ENCODE peak calls at places on chromosomes 1 and 21, in six cellular contexts. One of them, this sample, is unnamed.
A peak's percentile ranks its signal among the peaks of the same experiment; 100 is the strongest.

GRCh38 chr1:243748706-243749283 is 101.2 kb downstream of the AKT3 start:
- DNase-seq in T1000: no peak
- DNase-seq in activated CD4-positive, alpha-beta T cell treated with anti-CD3 and anti-CD28 coated beads for 24 hours: no peak
- DNase-seq in PC-3: peak; percentile 90
- DNase-seq in activated CD8-positive, alpha-beta memory T cell treated with anti-CD3 and anti-CD28 coated beads, Interleukin-2, amount 10 ng/mL, durations not matched to agents 7 days and 5 days: no peak
- DNase-seq in Caco-2: peak; percentile 42
- DNase-seq in this sample: peak; percentile 43

GRCh38 chr1:154442006-154442740 is 37.0 kb downstream of the IL6R start:
- DNase-seq in T1000: no peak
- DNase-seq in PC-3: peak; percentile 29
- DNase-seq in activated CD4-positive, alpha-beta T cell treated with anti-CD3 and anti-CD28 coated beads for 24 hours: no peak
- DNase-seq in Caco-2: peak; percentile 15
- DNase-seq in activated CD8-positive, alpha-beta memory T cell treated with anti-CD3 and anti-CD28 coated beads, Interleukin-2, amount 10 ng/mL, durations not matched to agents 7 days and 5 days: no peak
- DNase-seq in this sample: no peak

GRCh38 chr1:117821782-117822447 is 107.5 kb downstream of the GDAP2 start:
- DNase-seq in Caco-2: no peak
- DNase-seq in activated CD8-positive, alpha-beta memory T cell treated with anti-CD3 and anti-CD28 coated beads, Interleukin-2, amount 10 ng/mL, durations not matched to agents 7 days and 5 days: no peak
- DNase-seq in T1000: peak; percentile 57
- DNase-seq in PC-3: peak; percentile 97
- DNase-seq in activated CD4-positive, alpha-beta T cell treated with anti-CD3 and anti-CD28 coated beads for 24 hours: no peak
- DNase-seq in this sample: no peak

GRCh38 chr1:25003457-25004190 is 73.5 kb upstream of the RUNX3 start:
- DNase-seq in activated CD4-positive, alpha-beta T cell treated with anti-CD3 and anti-CD28 coated beads for 24 hours: no peak
- DNase-seq in Caco-2: no peak
- DNase-seq in PC-3: peak; percentile 13
- DNase-seq in T1000: no peak
- DNase-seq in activated CD8-positive, alpha-beta memory T cell treated with anti-CD3 and anti-CD28 coated beads, Interleukin-2, amount 10 ng/mL, durations not matched to agents 7 days and 5 days: no peak
- DNase-seq in this sample: no peak

GRCh38 chr1:182051938-182052337 is 9.6 kb downstream of the ZNF648 start:
- DNase-seq in PC-3: no peak
- DNase-seq in activated CD8-positive, alpha-beta memory T cell treated with anti-CD3 and anti-CD28 coated beads, Interleukin-2, amount 10 ng/mL, durations not matched to agents 7 days and 5 days: no peak
- DNase-seq in activated CD4-positive, alpha-beta T cell treated with anti-CD3 and anti-CD28 coated beads for 24 hours: no peak
- DNase-seq in T1000: no peak
- DNase-seq in Caco-2: no peak
- DNase-seq in this sample: no peak

GRCh38 chr1:27556435-27556780 is 47.5 kb downstream of the AHDC1 start:
- DNase-seq in Caco-2: no peak
- DNase-seq in activated CD8-positive, alpha-beta memory T cell treated with anti-CD3 and anti-CD28 coated beads, Interleukin-2, amount 10 ng/mL, durations not matched to agents 7 days and 5 days: no peak
- DNase-seq in PC-3: no peak
- DNase-seq in activated CD4-positive, alpha-beta T cell treated with anti-CD3 and anti-CD28 coated beads for 24 hours: no peak
- DNase-seq in T1000: no peak
- DNase-seq in this sample: no peak

GRCh38 chr1:243712890-243713425 is 137.1 kb downstream of the AKT3 start:
- DNase-seq in T1000: no peak
- DNase-seq in activated CD8-positive, alpha-beta memory T cell treated with anti-CD3 and anti-CD28 coated beads, Interleukin-2, amount 10 ng/mL, durations not matched to agents 7 days and 5 days: no peak
- DNase-seq in PC-3: peak; percentile 20
- DNase-seq in Caco-2: no peak
- DNase-seq in activated CD4-positive, alpha-beta T cell treated with anti-CD3 and anti-CD28 coated beads for 24 hours: no peak
- DNase-seq in this sample: no peak

GRCh38 chr21:31493350-31493880 is 149.4 kb upstream of the TIAM1 start:
- DNase-seq in activated CD4-positive, alpha-beta T cell treated with anti-CD3 and anti-CD28 coated beads for 24 hours: no peak
- DNase-seq in Caco-2: no peak
- DNase-seq in T1000: no peak
- DNase-seq in activated CD8-positive, alpha-beta memory T cell treated with anti-CD3 and anti-CD28 coated beads, Interleukin-2, amount 10 ng/mL, durations not matched to agents 7 days and 5 days: no peak
- DNase-seq in PC-3: no peak
- DNase-seq in this sample: no peak

GRCh38 chr1:31739281-31739853 is 24.8 kb downstream of the ADGRB2 start:
- DNase-seq in PC-3: no peak
- DNase-seq in Caco-2: no peak
- DNase-seq in activated CD4-positive, alpha-beta T cell treated with anti-CD3 and anti-CD28 coated beads for 24 hours: peak; percentile 36
- DNase-seq in activated CD8-positive, alpha-beta memory T cell treated with anti-CD3 and anti-CD28 coated beads, Interleukin-2, amount 10 ng/mL, durations not matched to agents 7 days and 5 days: peak; percentile 64
- DNase-seq in T1000: no peak
- DNase-seq in this sample: no peak

GRCh38 chr1:25566730-25567341 is 23.4 kb downstream of the LDLRAP1 start:
- DNase-seq in T1000: no peak
- DNase-seq in activated CD8-positive, alpha-beta memory T cell treated with anti-CD3 and anti-CD28 coated beads, Interleukin-2, amount 10 ng/mL, durations not matched to agents 7 days and 5 days: no peak
- DNase-seq in Caco-2: no peak
- DNase-seq in activated CD4-positive, alpha-beta T cell treated with anti-CD3 and anti-CD28 coated beads for 24 hours: no peak
- DNase-seq in PC-3: no peak
- DNase-seq in this sample: no peak

GRCh38 chr1:202275061-202275770 is 66.5 kb downstream of the UBE2T start:
- DNase-seq in Caco-2: no peak
- DNase-seq in T1000: no peak
- DNase-seq in activated CD8-positive, alpha-beta memory T cell treated with anti-CD3 and anti-CD28 coated beads, Interleukin-2, amount 10 ng/mL, durations not matched to agents 7 days and 5 days: peak; percentile 29
- DNase-seq in activated CD4-positive, alpha-beta T cell treated with anti-CD3 and anti-CD28 coated beads for 24 hours: no peak
- DNase-seq in PC-3: no peak
- DNase-seq in this sample: peak; percentile 65

GRCh38 chr1:235503333-235504121 is 725 bp downstream of the B3GALNT2 start:
- DNase-seq in PC-3: peak; percentile 31
- DNase-seq in activated CD8-positive, alpha-beta memory T cell treated with anti-CD3 and anti-CD28 coated beads, Interleukin-2, amount 10 ng/mL, durations not matched to agents 7 days and 5 days: peak; percentile 55
- DNase-seq in T1000: no peak
- DNase-seq in activated CD4-positive, alpha-beta T cell treated with anti-CD3 and anti-CD28 coated beads for 24 hours: peak; percentile 15
- DNase-seq in Caco-2: peak; percentile 55
- DNase-seq in this sample: no peak

GRCh38 chr1:56464294-56464693 is 115.1 kb downstream of the PLPP3 start:
- DNase-seq in Caco-2: no peak
- DNase-seq in activated CD8-positive, alpha-beta memory T cell treated with anti-CD3 and anti-CD28 coated beads, Interleukin-2, amount 10 ng/mL, durations not matched to agents 7 days and 5 days: no peak
- DNase-seq in activated CD4-positive, alpha-beta T cell treated with anti-CD3 and anti-CD28 coated beads for 24 hours: no peak
- DNase-seq in T1000: no peak
- DNase-seq in PC-3: no peak
- DNase-seq in this sample: no peak

GRCh38 chr1:233094269-233094668 is 143.9 kb downstream of the NTPCR start:
- DNase-seq in PC-3: no peak
- DNase-seq in Caco-2: no peak
- DNase-seq in T1000: no peak
- DNase-seq in activated CD8-positive, alpha-beta memory T cell treated with anti-CD3 and anti-CD28 coated beads, Interleukin-2, amount 10 ng/mL, durations not matched to agents 7 days and 5 days: no peak
- DNase-seq in activated CD4-positive, alpha-beta T cell treated with anti-CD3 and anti-CD28 coated beads for 24 hours: no peak
- DNase-seq in this sample: no peak

GRCh38 chr1:93878501-93878888 is 511 bp downstream of the DNTTIP2 start:
- DNase-seq in T1000: peak; percentile 32
- DNase-seq in Caco-2: peak; percentile 7
- DNase-seq in PC-3: peak; percentile 76
- DNase-seq in activated CD4-positive, alpha-beta T cell treated with anti-CD3 and anti-CD28 coated beads for 24 hours: peak; percentile 42
- DNase-seq in activated CD8-positive, alpha-beta memory T cell treated with anti-CD3 and anti-CD28 coated beads, Interleukin-2, amount 10 ng/mL, durations not matched to agents 7 days and 5 days: peak; percentile 84
- DNase-seq in this sample: no peak

GRCh38 chr1:41639332-41639936 is 155.0 kb upstream of the EDN2 start:
- DNase-seq in Caco-2: no peak
- DNase-seq in PC-3: no peak
- DNase-seq in T1000: peak; percentile 40
- DNase-seq in activated CD8-positive, alpha-beta memory T cell treated with anti-CD3 and anti-CD28 coated beads, Interleukin-2, amount 10 ng/mL, durations not matched to agents 7 days and 5 days: peak; percentile 73
- DNase-seq in activated CD4-positive, alpha-beta T cell treated with anti-CD3 and anti-CD28 coated beads for 24 hours: peak; percentile 47
- DNase-seq in this sample: no peak

GRCh38 chr1:51416910-51417309 is 86.5 kb upstream of the TTC39A start:
- DNase-seq in activated CD8-positive, alpha-beta memory T cell treated with anti-CD3 and anti-CD28 coated beads, Interleukin-2, amount 10 ng/mL, durations not matched to agents 7 days and 5 days: no peak
- DNase-seq in PC-3: no peak
- DNase-seq in Caco-2: no peak
- DNase-seq in T1000: no peak
- DNase-seq in activated CD4-positive, alpha-beta T cell treated with anti-CD3 and anti-CD28 coated beads for 24 hours: no peak
- DNase-seq in this sample: no peak

GRCh38 chr21:37061926-37062591 is 10.8 kb downstream of the PIGP start:
- DNase-seq in Caco-2: no peak
- DNase-seq in PC-3: no peak
- DNase-seq in activated CD8-positive, alpha-beta memory T cell treated with anti-CD3 and anti-CD28 coated beads, Interleukin-2, amount 10 ng/mL, durations not matched to agents 7 days and 5 days: no peak
- DNase-seq in T1000: no peak
- DNase-seq in activated CD4-positive, alpha-beta T cell treated with anti-CD3 and anti-CD28 coated beads for 24 hours: no peak
- DNase-seq in this sample: no peak

GRCh38 chr1:182761396-182762395 is 27.9 kb upstream of the NPL start:
- DNase-seq in activated CD4-positive, alpha-beta T cell treated with anti-CD3 and anti-CD28 coated beads for 24 hours: no peak
- DNase-seq in T1000: no peak
- DNase-seq in activated CD8-positive, alpha-beta memory T cell treated with anti-CD3 and anti-CD28 coated beads, Interleukin-2, amount 10 ng/mL, durations not matched to agents 7 days and 5 days: no peak
- DNase-seq in PC-3: no peak
- DNase-seq in Caco-2: no peak
- DNase-seq in this sample: no peak

GRCh38 chr21:24727803-24728425 is 879.4 kb downstream of the MRPL39 start:
- DNase-seq in T1000: no peak
- DNase-seq in Caco-2: no peak
- DNase-seq in PC-3: no peak
- DNase-seq in activated CD4-positive, alpha-beta T cell treated with anti-CD3 and anti-CD28 coated beads for 24 hours: no peak
- DNase-seq in activated CD8-positive, alpha-beta memory T cell treated with anti-CD3 and anti-CD28 coated beads, Interleukin-2, amount 10 ng/mL, durations not matched to agents 7 days and 5 days: no peak
- DNase-seq in this sample: no peak

GRCh38 chr1:162681127-162681435 is 48.8 kb downstream of the DDR2 start:
- DNase-seq in activated CD8-positive, alpha-beta memory T cell treated with anti-CD3 and anti-CD28 coated beads, Interleukin-2, amount 10 ng/mL, durations not matched to agents 7 days and 5 days: no peak
- DNase-seq in activated CD4-positive, alpha-beta T cell treated with anti-CD3 and anti-CD28 coated beads for 24 hours: no peak
- DNase-seq in Caco-2: no peak
- DNase-seq in PC-3: no peak
- DNase-seq in T1000: no peak
- DNase-seq in this sample: no peak

GRCh38 chr1:234893725-234894630 is 234.7 kb downstream of the TOMM20 start:
- DNase-seq in PC-3: peak; percentile 70
- DNase-seq in activated CD4-positive, alpha-beta T cell treated with anti-CD3 and anti-CD28 coated beads for 24 hours: peak; percentile 25
- DNase-seq in T1000: no peak
- DNase-seq in activated CD8-positive, alpha-beta memory T cell treated with anti-CD3 and anti-CD28 coated beads, Interleukin-2, amount 10 ng/mL, durations not matched to agents 7 days and 5 days: peak; percentile 72
- DNase-seq in Caco-2: no peak
- DNase-seq in this sample: no peak

GRCh38 chr1:205994342-205994741 is 8.9 kb downstream of the RAB7B start:
- DNase-seq in Caco-2: no peak
- DNase-seq in T1000: no peak
- DNase-seq in activated CD8-positive, alpha-beta memory T cell treated with anti-CD3 and anti-CD28 coated beads, Interleukin-2, amount 10 ng/mL, durations not matched to agents 7 days and 5 days: no peak
- DNase-seq in PC-3: no peak
- DNase-seq in activated CD4-positive, alpha-beta T cell treated with anti-CD3 and anti-CD28 coated beads for 24 hours: no peak
- DNase-seq in this sample: no peak

GRCh38 chr1:212002536-212002935 is 32.8 kb downstream of the INTS7 start:
- DNase-seq in T1000: no peak
- DNase-seq in activated CD8-positive, alpha-beta memory T cell treated with anti-CD3 and anti-CD28 coated beads, Interleukin-2, amount 10 ng/mL, durations not matched to agents 7 days and 5 days: no peak
- DNase-seq in PC-3: no peak
- DNase-seq in activated CD4-positive, alpha-beta T cell treated with anti-CD3 and anti-CD28 coated beads for 24 hours: no peak
- DNase-seq in Caco-2: no peak
- DNase-seq in this sample: no peak

GRCh38 chr1:177561436-177561835 is 390.7 kb downstream of the BRINP2 start:
- DNase-seq in PC-3: no peak
- DNase-seq in Caco-2: no peak
- DNase-seq in activated CD4-positive, alpha-beta T cell treated with anti-CD3 and anti-CD28 coated beads for 24 hours: no peak
- DNase-seq in T1000: no peak
- DNase-seq in activated CD8-positive, alpha-beta memory T cell treated with anti-CD3 and anti-CD28 coated beads, Interleukin-2, amount 10 ng/mL, durations not matched to agents 7 days and 5 days: no peak
- DNase-seq in this sample: no peak

GRCh38 chr1:33143181-33143580 is 38.7 kb downstream of the TRIM62 start:
- DNase-seq in PC-3: no peak
- DNase-seq in activated CD4-positive, alpha-beta T cell treated with anti-CD3 and anti-CD28 coated beads for 24 hours: no peak
- DNase-seq in Caco-2: no peak
- DNase-seq in T1000: no peak
- DNase-seq in activated CD8-positive, alpha-beta memory T cell treated with anti-CD3 and anti-CD28 coated beads, Interleukin-2, amount 10 ng/mL, durations not matched to agents 7 days and 5 days: no peak
- DNase-seq in this sample: no peak

GRCh38 chr1:19700046-19700777 is 35.5 kb downstream of the HTR6 start:
- DNase-seq in activated CD4-positive, alpha-beta T cell treated with anti-CD3 and anti-CD28 coated beads for 24 hours: no peak
- DNase-seq in T1000: no peak
- DNase-seq in Caco-2: no peak
- DNase-seq in PC-3: no peak
- DNase-seq in activated CD8-positive, alpha-beta memory T cell treated with anti-CD3 and anti-CD28 coated beads, Interleukin-2, amount 10 ng/mL, durations not matched to agents 7 days and 5 days: no peak
- DNase-seq in this sample: no peak

GRCh38 chr1:87024936-87025537 is 110.6 kb downstream of the HS2ST1 start:
- DNase-seq in PC-3: peak; percentile 62
- DNase-seq in activated CD4-positive, alpha-beta T cell treated with anti-CD3 and anti-CD28 coated beads for 24 hours: no peak
- DNase-seq in T1000: no peak
- DNase-seq in Caco-2: peak; percentile 36
- DNase-seq in activated CD8-positive, alpha-beta memory T cell treated with anti-CD3 and anti-CD28 coated beads, Interleukin-2, amount 10 ng/mL, durations not matched to agents 7 days and 5 days: no peak
- DNase-seq in this sample: no peak

GRCh38 chr1:223264529-223264928 is 99.4 kb downstream of the SUSD4 start:
- DNase-seq in PC-3: no peak
- DNase-seq in T1000: no peak
- DNase-seq in Caco-2: no peak
- DNase-seq in activated CD4-positive, alpha-beta T cell treated with anti-CD3 and anti-CD28 coated beads for 24 hours: no peak
- DNase-seq in activated CD8-positive, alpha-beta memory T cell treated with anti-CD3 and anti-CD28 coated beads, Interleukin-2, amount 10 ng/mL, durations not matched to agents 7 days and 5 days: no peak
- DNase-seq in this sample: no peak

GRCh38 chr1:51520700-51521248 is 1.7 kb upstream of the EPS15 start:
- DNase-seq in T1000: no peak
- DNase-seq in PC-3: no peak
- DNase-seq in activated CD8-positive, alpha-beta memory T cell treated with anti-CD3 and anti-CD28 coated beads, Interleukin-2, amount 10 ng/mL, durations not matched to agents 7 days and 5 days: no peak
- DNase-seq in Caco-2: no peak
- DNase-seq in activated CD4-positive, alpha-beta T cell treated with anti-CD3 and anti-CD28 coated beads for 24 hours: no peak
- DNase-seq in this sample: no peak

GRCh38 chr1:218585565-218586184 is 240.5 kb downstream of the TGFB2 start:
- DNase-seq in PC-3: peak; percentile 99
- DNase-seq in T1000: peak; percentile 80
- DNase-seq in activated CD8-positive, alpha-beta memory T cell treated with anti-CD3 and anti-CD28 coated beads, Interleukin-2, amount 10 ng/mL, durations not matched to agents 7 days and 5 days: no peak
- DNase-seq in Caco-2: no peak
- DNase-seq in activated CD4-positive, alpha-beta T cell treated with anti-CD3 and anti-CD28 coated beads for 24 hours: no peak
- DNase-seq in this sample: no peak

GRCh38 chr21:39663742-39664492 is 51.2 kb downstream of the B3GALT5 start:
- DNase-seq in T1000: no peak
- DNase-seq in Caco-2: no peak
- DNase-seq in activated CD4-positive, alpha-beta T cell treated with anti-CD3 and anti-CD28 coated beads for 24 hours: no peak
- DNase-seq in PC-3: no peak
- DNase-seq in activated CD8-positive, alpha-beta memory T cell treated with anti-CD3 and anti-CD28 coated beads, Interleukin-2, amount 10 ng/mL, durations not matched to agents 7 days and 5 days: no peak
- DNase-seq in this sample: no peak

GRCh38 chr1:239448911-239449310 is 62.5 kb downstream of the CHRM3 start:
- DNase-seq in activated CD4-positive, alpha-beta T cell treated with anti-CD3 and anti-CD28 coated beads for 24 hours: no peak
- DNase-seq in activated CD8-positive, alpha-beta memory T cell treated with anti-CD3 and anti-CD28 coated beads, Interleukin-2, amount 10 ng/mL, durations not matched to agents 7 days and 5 days: no peak
- DNase-seq in Caco-2: no peak
- DNase-seq in T1000: no peak
- DNase-seq in PC-3: no peak
- DNase-seq in this sample: no peak

GRCh38 chr21:41086551-41086950 is 81.4 kb upstream of the BACE2 start:
- DNase-seq in activated CD8-positive, alpha-beta memory T cell treated with anti-CD3 and anti-CD28 coated beads, Interleukin-2, amount 10 ng/mL, durations not matched to agents 7 days and 5 days: no peak
- DNase-seq in T1000: no peak
- DNase-seq in PC-3: no peak
- DNase-seq in Caco-2: no peak
- DNase-seq in activated CD4-positive, alpha-beta T cell treated with anti-CD3 and anti-CD28 coated beads for 24 hours: no peak
- DNase-seq in this sample: no peak

GRCh38 chr21:37681711-37682110 is 234.5 kb downstream of the KCNJ6 start:
- DNase-seq in activated CD8-positive, alpha-beta memory T cell treated with anti-CD3 and anti-CD28 coated beads, Interleukin-2, amount 10 ng/mL, durations not matched to agents 7 days and 5 days: no peak
- DNase-seq in Caco-2: no peak
- DNase-seq in T1000: no peak
- DNase-seq in activated CD4-positive, alpha-beta T cell treated with anti-CD3 and anti-CD28 coated beads for 24 hours: no peak
- DNase-seq in PC-3: no peak
- DNase-seq in this sample: no peak

GRCh38 chr1:5688479-5689077 is 303.6 kb downstream of the NPHP4 start:
- DNase-seq in Caco-2: peak; percentile 15
- DNase-seq in T1000: no peak
- DNase-seq in PC-3: peak; percentile 41
- DNase-seq in activated CD8-positive, alpha-beta memory T cell treated with anti-CD3 and anti-CD28 coated beads, Interleukin-2, amount 10 ng/mL, durations not matched to agents 7 days and 5 days: no peak
- DNase-seq in activated CD4-positive, alpha-beta T cell treated with anti-CD3 and anti-CD28 coated beads for 24 hours: no peak
- DNase-seq in this sample: no peak